ENCODE peak calls at places on chromosomes 13 and 19, in four cellular contexts. G is activated naive CD8-positive, alpha-beta T cell treated with anti-CD3 and anti-CD28 coated beads for 36 hours; M is stimulated activated CD4-positive, alpha-beta T cell treated with anti-CD3 and anti-CD28 coated beads, Interleukin-12 subunit alpha, Interleukin-12 subunit beta, amount 100 ng/mL, for 48 hours; H is A673. Z is an unnamed sample.

GRCh38 chr19:35013820-35014754 is 14.0 kb downstream of the GRAMD1A start:
- DNase-seq in H (no peak), G (peak), M (no peak), Z (no peak)

GRCh38 chr19:1683869-1684572 is 31.6 kb upstream of the TCF3 start:
- DNase-seq in M (no peak), G (no peak), H (no peak), Z (no peak)

GRCh38 chr13:97211357-97211756 is 10.8 kb upstream of the MBNL2 start:
- DNase-seq in H (no peak), G (no peak), M (no peak), Z (no peak)

GRCh38 chr13:39406688-39407087 is 196.3 kb downstream of the LHFPL6 start:
- DNase-seq in H (no peak), M (no peak), G (no peak), Z (peak)

GRCh38 chr13:104759069-104759468 is 1692.9 kb upstream of the SLC10A2 start:
- DNase-seq in M (no peak), G (no peak), H (no peak), Z (no peak)

GRCh38 chr13:99224019-99224418 is 23.4 kb downstream of the UBAC2 start:
- DNase-seq in G (no peak), M (no peak), H (no peak), Z (no peak)

GRCh38 chr19:53394522-53394973 is 401 bp upstream of the ZNF765 start:
- DNase-seq in M (no peak), H (no peak), G (no peak), Z (no peak)

GRCh38 chr19:29372461-29372860 is 153.3 kb upstream of the VSTM2B start:
- DNase-seq in G (no peak), H (no peak), M (no peak), Z (no peak)

GRCh38 chr19:10450853-10451609 is 30.7 kb downstream of the PDE4A start:
- DNase-seq in G (peak), M (no peak), H (peak), Z (no peak)

GRCh38 chr19:1251503-1252220 is 3.3 kb downstream of the MIDN start:
- DNase-seq in H (peak), G (peak), M (no peak), Z (no peak)

GRCh38 chr13:22061806-22062391 is 391.0 kb downstream of the FGF9 start:
- DNase-seq in M (no peak), G (no peak), H (no peak), Z (no peak)

GRCh38 chr19:38877781-38878574 is at the start of gene RINL:
- DNase-seq in G (peak), M (peak), H (no peak), Z (no peak)

Z was measured in HT1080.